ENCODE peak calls at places on chromosome 6, in six cellular contexts. O, W, C, Z, E and I are unnamed samples.

GRCh38 chr6:109991307-109992101 is 13.4 kb downstream of the GPR6 start:
- DNase-seq in O (no peak), E (no peak), C (no peak), Z (no peak), W (no peak), I (no peak)

GRCh38 chr6:44036699-44037101 is 90.6 kb downstream of the MRPL14 start:
- DNase-seq in O (no peak), E (no peak), W (no peak), Z (peak; percentile 40), C (no peak), I (no peak)

GRCh38 chr6:113122060-113122459 is 735.1 kb upstream of the MARCKS start:
- DNase-seq in E (no peak), Z (no peak), O (no peak), W (peak; percentile 98), C (peak; percentile 90), I (peak; percentile 96)

GRCh38 chr6:165649701-165650137 is 13.3 kb downstream of the PDE10A start:
- DNase-seq in O (no peak), C (no peak), Z (no peak), W (no peak), E (no peak), I (no peak)

GRCh38 chr6:152170702-152171667 is 363.5 kb downstream of the ESR1 start:
- DNase-seq in W (peak; percentile 11), Z (no peak), E (no peak), C (no peak), O (peak; percentile 45), I (no peak)

GRCh38 chr6:43086022-43086658 is 10.0 kb downstream of the PTK7 start:
- DNase-seq in W (no peak), C (no peak), E (no peak), O (no peak), Z (no peak), I (no peak)

GRCh38 chr6:117270121-117270959 is 5.0 kb downstream of the VGLL2 start:
- DNase-seq in O (no peak), E (no peak), C (no peak), W (peak; percentile 33), Z (no peak), I (no peak)

GRCh38 chr6:74467533-74468215 is 738.2 kb downstream of the COL12A1 start:
- DNase-seq in C (no peak), Z (no peak), E (no peak), O (no peak), W (no peak), I (no peak)

GRCh38 chr6:167148997-167149396 is 8.8 kb downstream of the GPR31 start:
- DNase-seq in O (no peak), E (no peak), W (no peak), C (no peak), Z (no peak), I (no peak)

GRCh38 chr6:109055771-109056235 is 38.8 kb downstream of the SESN1 start:
- DNase-seq in Z (no peak), W (no peak), E (no peak), C (peak; percentile 34), O (no peak), I (no peak)

GRCh38 chr6:44009425-44010321 is 117.6 kb downstream of the MRPL14 start:
- DNase-seq in Z (peak; percentile 68), O (no peak), E (no peak), C (no peak), W (peak; percentile 91), I (no peak)

GRCh38 chr6:38149526-38149925 is 330.0 kb downstream of the ZFAND3 start:
- DNase-seq in W (no peak), O (no peak), Z (no peak), E (no peak), C (no peak), I (no peak)